ENCODE peak calls at places on chromosomes 3 and 15, in seven cellular contexts. O, Y, D, L, C, S and I are unnamed samples.

GRCh38 chr15:98560338-98560737 is 88.0 kb upstream of the IGF1R start:
- DNase-seq in S (no peak), O (no peak), C (no peak), Y (no peak), D (no peak), L (no peak), I (no peak)

GRCh38 chr3:33940149-33940548 is 141.7 kb downstream of the PDCD6IP start:
- DNase-seq in Y (no peak), O (no peak), D (no peak), C (no peak), S (no peak), L (no peak), I (no peak)

GRCh38 chr3:129734449-129734848 is 128.0 kb upstream of the PLXND1 start:
- DNase-seq in S (no peak), C (no peak), D (no peak), L (no peak), Y (no peak), O (no peak), I (no peak)

GRCh38 chr3:110650752-110651151 is 420.9 kb upstream of the NECTIN3 start:
- DNase-seq in O (no peak), S (no peak), L (no peak), C (no peak), D (no peak), Y (no peak), I (no peak)

GRCh38 chr15:48366574-48367312 is 35.5 kb downstream of the DUT start:
- DNase-seq in C (no peak), L (peak; percentile 6), S (no peak), O (no peak), Y (no peak), D (no peak), I (no peak)

GRCh38 chr3:55169161-55169560 is 241.3 kb upstream of the LRTM1 start:
- DNase-seq in Y (no peak), L (no peak), D (no peak), O (no peak), C (no peak), S (no peak), I (no peak)

GRCh38 chr3:124833710-124834332 is 53.3 kb downstream of the ITGB5 start:
- DNase-seq in C (no peak), D (no peak), S (no peak), L (peak; percentile 99), Y (no peak), O (no peak), I (no peak)

GRCh38 chr3:56005196-56005805 is 463.0 kb downstream of the ERC2 start:
- DNase-seq in S (no peak), O (no peak), D (no peak), L (no peak), C (no peak), Y (no peak), I (no peak)

GRCh38 chr3:50193286-50193685 is 1.9 kb downstream of the GNAT1 start:
- DNase-seq in L (no peak), C (no peak), D (no peak), O (no peak), Y (no peak), S (no peak), I (no peak)

GRCh38 chr3:50195501-50196252 is 4.3 kb downstream of the GNAT1 start:
- DNase-seq in C (no peak), S (no peak), Y (no peak), O (no peak), L (peak; percentile 97), D (no peak), I (no peak)

GRCh38 chr3:50193746-50194127 is 2.3 kb downstream of the GNAT1 start:
- DNase-seq in O (no peak), D (no peak), S (no peak), L (no peak), C (no peak), Y (no peak), I (no peak)

GRCh38 chr3:50194903-50195500 is 3.6 kb downstream of the GNAT1 start:
- DNase-seq in C (peak; percentile 42), L (peak; percentile 52), O (no peak), D (peak; percentile 87), S (peak; percentile 87), Y (no peak), I (no peak)

GRCh38 chr3:50194128-50194902 is 2.9 kb downstream of the GNAT1 start:
- DNase-seq in L (peak; percentile 51), Y (no peak), C (peak; percentile 49), S (peak; percentile 91), O (no peak), D (peak; percentile 86), I (no peak)
- TF ChIP-seq SIN3A in L (no peak), Y (peak; percentile 47), C (no peak), S (no peak), O (no peak), D (no peak), I (no peak)

GRCh38 chr3:195411831-195412230 is 31.0 kb downstream of the ACAP2 start:
- DNase-seq in L (no peak), O (no peak), S (no peak), D (no peak), Y (no peak), C (no peak), I (no peak)
- TF ChIP-seq SIN3A in L (no peak), O (no peak), S (no peak), D (no peak), Y (no peak), C (no peak), I (no peak)

GRCh38 chr3:136750209-136750921 is 1.8 kb downstream of the STAG1 start:
- DNase-seq in C (no peak), D (no peak), Y (no peak), O (no peak), L (peak; percentile 9), S (no peak), I (no peak)
- TF ChIP-seq SIN3A in C (no peak), D (no peak), Y (no peak), O (no peak), L (no peak), S (no peak), I (no peak)

GRCh38 chr3:190174471-190174870 is 53.8 kb upstream of the P3H2 start:
- DNase-seq in D (no peak), Y (no peak), C (no peak), L (no peak), S (no peak), O (no peak), I (no peak)
- TF ChIP-seq SIN3A in D (no peak), Y (no peak), C (no peak), L (no peak), S (no peak), O (no peak), I (no peak)

DNA sequence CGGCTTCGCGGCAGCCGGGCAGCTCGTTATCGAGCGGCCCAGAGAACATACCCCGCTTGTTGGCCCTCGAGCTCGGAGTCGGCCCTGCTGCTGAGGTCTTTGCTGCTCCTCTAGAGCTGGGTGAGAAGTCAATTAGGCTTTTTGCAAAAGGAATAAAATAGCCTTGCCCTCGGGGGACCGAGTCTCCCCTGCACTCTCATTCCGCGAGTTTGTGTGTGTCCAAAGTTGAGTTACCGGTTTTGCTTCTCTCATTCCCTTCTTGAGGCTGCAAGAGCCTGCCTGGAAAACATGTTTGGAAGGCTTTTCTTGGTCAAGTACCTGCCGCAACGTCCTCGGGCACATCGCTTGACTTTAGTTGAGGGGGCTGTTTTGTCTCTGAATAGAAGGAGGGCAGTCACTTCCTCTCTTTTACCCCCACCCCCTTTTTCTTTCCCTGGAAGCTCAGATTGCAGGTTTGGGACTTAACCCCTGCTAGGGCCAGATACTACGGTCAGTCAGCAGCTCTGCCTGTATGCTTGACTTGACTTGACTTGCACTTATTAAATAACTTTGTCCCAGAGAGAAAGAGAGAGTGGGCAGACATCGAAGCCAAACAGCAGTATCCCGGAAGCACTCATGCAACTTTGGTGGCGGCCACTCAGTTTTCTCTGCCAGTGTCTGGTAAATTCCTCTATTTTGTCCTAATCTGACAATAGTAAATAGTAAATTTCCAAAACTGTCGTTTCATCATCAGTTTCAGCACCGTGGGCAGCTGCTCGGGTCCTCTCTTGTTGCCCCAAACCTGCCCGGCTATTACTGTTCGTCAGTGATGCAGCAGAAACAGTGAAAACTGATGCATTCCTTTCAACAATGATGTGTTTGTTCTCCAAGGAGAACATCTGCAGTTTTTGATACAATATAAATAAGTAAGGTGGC is 609 bp downstream of the RNF13 start:
- DNase-seq in C (no peak), S (peak; percentile 24), O (no peak), L (peak; percentile 47), Y (no peak), D (peak; percentile 14), I (no peak)
- TF ChIP-seq SIN3A in C (no peak), S (peak; percentile 66), O (peak; percentile 80), L (no peak), Y (peak; percentile 85), D (no peak), I (no peak)

GRCh38 chr15:73753250-73754130 is at the start of gene INSYN1:
- DNase-seq in Y (peak; percentile 21), L (no peak), O (no peak), C (no peak), D (no peak), S (peak; percentile 80), I (no peak)

GRCh38 chr15:73751896-73752816 is 995 bp downstream of the INSYN1 start:
- DNase-seq in S (peak; percentile 75), Y (no peak), C (no peak), D (no peak), O (no peak), L (no peak), I (no peak)

GRCh38 chr15:73754461-73754860 is 1.3 kb upstream of the INSYN1 start:
- DNase-seq in D (no peak), S (no peak), C (no peak), L (no peak), Y (no peak), O (no peak), I (no peak)

GRCh38 chr15:73751481-73751880 is 1.7 kb downstream of the INSYN1 start:
- DNase-seq in O (no peak), L (no peak), Y (no peak), C (no peak), S (no peak), D (no peak), I (no peak)

GRCh38 chr15:73752817-73753214 is 335 bp downstream of the INSYN1 start:
- DNase-seq in S (peak; percentile 85), L (no peak), Y (no peak), C (no peak), O (no peak), D (peak; percentile 23), I (no peak)
- TF ChIP-seq SIN3A in S (no peak), L (no peak), Y (no peak), C (no peak), O (no peak), D (no peak), I (no peak)

DNA sequence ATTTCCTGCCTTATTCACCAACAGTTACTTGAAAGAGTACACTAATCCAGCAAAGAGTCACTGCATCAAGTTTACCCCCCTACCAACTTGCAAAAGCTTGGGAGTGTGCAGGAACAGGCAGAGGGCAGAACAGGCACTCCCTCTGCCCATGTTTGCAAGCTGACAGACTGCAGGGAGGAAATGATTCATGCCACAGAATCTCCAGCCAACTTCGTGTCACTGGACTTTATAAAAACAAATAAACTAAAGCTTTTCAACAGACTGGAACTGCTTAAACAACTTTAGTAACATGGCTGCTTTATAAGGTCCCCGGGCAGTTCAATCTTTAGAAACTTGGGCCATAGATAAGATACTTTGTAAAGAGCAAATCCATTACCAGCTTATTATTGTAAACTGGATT is 129.5 kb downstream of the THRB start:
- DNase-seq in O (no peak), S (peak; percentile 6), C (peak; percentile 31), L (peak; percentile 90), D (no peak), Y (no peak), I (peak; percentile 75)
- TF ChIP-seq SIN3A in O (no peak), S (no peak), C (no peak), L (no peak), D (no peak), Y (no peak), I (no peak)

GRCh38 chr15:41789237-41789636 is 15.0 kb downstream of the MAPKBP1 start:
- DNase-seq in D (no peak), Y (no peak), S (no peak), C (no peak), L (no peak), O (no peak), I (no peak)
- TF ChIP-seq SIN3A in D (no peak), Y (no peak), S (no peak), C (no peak), L (no peak), O (no peak), I (no peak)